ENCODE peak calls at places on chromosome 1, in eight cellular contexts. One of them, this sample, is unnamed.

GRCh38 chr1:37989381-37989930 is 366 bp downstream of the SF3A3 start:
- DNase-seq in left lung: peak
- DNase-seq in head of caudate nucleus: no peak
- DNase-seq in NCI-H69: peak
- DNase-seq in activated T-cell treated with anti-CD3 and anti-CD28 coated beads for 1 hour: peak
- DNase-seq in progenitor cell of endocrine pancreas: no peak
- DNase-seq in dermis blood vessel endothelial cell: peak
- DNase-seq in transverse colon: peak
- DNase-seq in this sample: peak

GRCh38 chr1:207172321-207172720 is 68.3 kb downstream of the C4BPA start:
- DNase-seq in left lung: no peak
- DNase-seq in head of caudate nucleus: no peak
- DNase-seq in NCI-H69: no peak
- DNase-seq in activated T-cell treated with anti-CD3 and anti-CD28 coated beads for 1 hour: no peak
- DNase-seq in progenitor cell of endocrine pancreas: no peak
- DNase-seq in dermis blood vessel endothelial cell: no peak
- DNase-seq in transverse colon: no peak
- DNase-seq in this sample: no peak

GRCh38 chr1:14996133-14997050 is 157.2 kb upstream of the TMEM51 start:
- DNase-seq in left lung: no peak
- DNase-seq in head of caudate nucleus: no peak
- DNase-seq in NCI-H69: no peak
- DNase-seq in activated T-cell treated with anti-CD3 and anti-CD28 coated beads for 1 hour: no peak
- DNase-seq in progenitor cell of endocrine pancreas: no peak
- DNase-seq in dermis blood vessel endothelial cell: no peak
- DNase-seq in transverse colon: no peak
- DNase-seq in this sample: peak

GRCh38 chr1:99756598-99756997 is 9.8 kb downstream of the FRRS1 start:
- DNase-seq in left lung: no peak
- DNase-seq in head of caudate nucleus: no peak
- DNase-seq in NCI-H69: no peak
- DNase-seq in activated T-cell treated with anti-CD3 and anti-CD28 coated beads for 1 hour: no peak
- DNase-seq in progenitor cell of endocrine pancreas: no peak
- DNase-seq in dermis blood vessel endothelial cell: no peak
- DNase-seq in transverse colon: no peak
- DNase-seq in this sample: no peak

GRCh38 chr1:232149302-232150201 is 480.4 kb downstream of the SIPA1L2 start:
- DNase-seq in left lung: no peak
- DNase-seq in head of caudate nucleus: no peak
- DNase-seq in NCI-H69: no peak
- DNase-seq in activated T-cell treated with anti-CD3 and anti-CD28 coated beads for 1 hour: no peak
- DNase-seq in progenitor cell of endocrine pancreas: no peak
- DNase-seq in dermis blood vessel endothelial cell: peak
- DNase-seq in transverse colon: no peak
- DNase-seq in this sample: no peak

GRCh38 chr1:93036672-93037071 is 42.4 kb upstream of the MTF2 start:
- DNase-seq in left lung: no peak
- DNase-seq in head of caudate nucleus: no peak
- DNase-seq in NCI-H69: no peak
- DNase-seq in activated T-cell treated with anti-CD3 and anti-CD28 coated beads for 1 hour: no peak
- DNase-seq in progenitor cell of endocrine pancreas: no peak
- DNase-seq in dermis blood vessel endothelial cell: no peak
- DNase-seq in transverse colon: no peak
- DNase-seq in this sample: no peak

GRCh38 chr1:29062157-29062942 is 61.4 kb downstream of the TMEM200B start:
- DNase-seq in left lung: no peak
- DNase-seq in head of caudate nucleus: no peak
- DNase-seq in NCI-H69: no peak
- DNase-seq in activated T-cell treated with anti-CD3 and anti-CD28 coated beads for 1 hour: no peak
- DNase-seq in progenitor cell of endocrine pancreas: no peak
- DNase-seq in dermis blood vessel endothelial cell: peak
- DNase-seq in transverse colon: no peak
- DNase-seq in this sample: no peak

GRCh38 chr1:2862441-2863148 is 61.1 kb upstream of the TTC34 start:
- DNase-seq in left lung: no peak
- DNase-seq in head of caudate nucleus: no peak
- DNase-seq in NCI-H69: no peak
- DNase-seq in activated T-cell treated with anti-CD3 and anti-CD28 coated beads for 1 hour: no peak
- DNase-seq in progenitor cell of endocrine pancreas: no peak
- DNase-seq in dermis blood vessel endothelial cell: no peak
- DNase-seq in transverse colon: no peak
- DNase-seq in this sample: no peak

GRCh38 chr1:110948038-110948810 is 15.5 kb downstream of the LRIF1 start:
- DNase-seq in left lung: no peak
- DNase-seq in head of caudate nucleus: no peak
- DNase-seq in NCI-H69: no peak
- DNase-seq in activated T-cell treated with anti-CD3 and anti-CD28 coated beads for 1 hour: no peak
- DNase-seq in progenitor cell of endocrine pancreas: no peak
- DNase-seq in dermis blood vessel endothelial cell: no peak
- DNase-seq in transverse colon: no peak
- DNase-seq in this sample: no peak

GRCh38 chr1:102103645-102104044 is 106.9 kb upstream of the OLFM3 start:
- DNase-seq in left lung: no peak
- DNase-seq in head of caudate nucleus: no peak
- DNase-seq in NCI-H69: no peak
- DNase-seq in activated T-cell treated with anti-CD3 and anti-CD28 coated beads for 1 hour: no peak
- DNase-seq in progenitor cell of endocrine pancreas: no peak
- DNase-seq in dermis blood vessel endothelial cell: no peak
- DNase-seq in transverse colon: no peak
- DNase-seq in this sample: no peak

GRCh38 chr1:64952055-64952699 is 14.2 kb downstream of the JAK1 start:
- DNase-seq in left lung: no peak
- DNase-seq in head of caudate nucleus: no peak
- DNase-seq in NCI-H69: no peak
- DNase-seq in activated T-cell treated with anti-CD3 and anti-CD28 coated beads for 1 hour: no peak
- DNase-seq in progenitor cell of endocrine pancreas: no peak
- DNase-seq in dermis blood vessel endothelial cell: no peak
- DNase-seq in transverse colon: no peak
- DNase-seq in this sample: no peak

GRCh38 chr1:91784616-91785015 is 101.3 kb downstream of the TGFBR3 start:
- DNase-seq in left lung: no peak
- DNase-seq in head of caudate nucleus: no peak
- DNase-seq in NCI-H69: no peak
- DNase-seq in activated T-cell treated with anti-CD3 and anti-CD28 coated beads for 1 hour: no peak
- DNase-seq in progenitor cell of endocrine pancreas: no peak
- DNase-seq in dermis blood vessel endothelial cell: peak
- DNase-seq in transverse colon: no peak
- DNase-seq in this sample: no peak

GRCh38 chr1:175320804-175321203 is 128.2 kb upstream of the KIAA0040 start:
- DNase-seq in left lung: no peak
- DNase-seq in head of caudate nucleus: no peak
- DNase-seq in NCI-H69: no peak
- DNase-seq in activated T-cell treated with anti-CD3 and anti-CD28 coated beads for 1 hour: no peak
- DNase-seq in progenitor cell of endocrine pancreas: no peak
- DNase-seq in dermis blood vessel endothelial cell: no peak
- DNase-seq in transverse colon: no peak
- DNase-seq in this sample: no peak

GRCh38 chr1:63322944-63323865 is 838 bp downstream of the FOXD3 start:
- DNase-seq in left lung: no peak
- DNase-seq in head of caudate nucleus: no peak
- DNase-seq in NCI-H69: peak
- DNase-seq in activated T-cell treated with anti-CD3 and anti-CD28 coated beads for 1 hour: no peak
- DNase-seq in progenitor cell of endocrine pancreas: peak
- DNase-seq in dermis blood vessel endothelial cell: peak
- DNase-seq in transverse colon: peak
- DNase-seq in this sample: peak

GRCh38 chr1:54995835-54996234 is 2.9 kb upstream of the BSND start:
- DNase-seq in left lung: no peak
- DNase-seq in head of caudate nucleus: no peak
- DNase-seq in NCI-H69: no peak
- DNase-seq in activated T-cell treated with anti-CD3 and anti-CD28 coated beads for 1 hour: no peak
- DNase-seq in progenitor cell of endocrine pancreas: no peak
- DNase-seq in dermis blood vessel endothelial cell: no peak
- DNase-seq in transverse colon: no peak
- DNase-seq in this sample: no peak

GRCh38 chr1:52288286-52288685 is 77.7 kb downstream of the CC2D1B start:
- DNase-seq in left lung: no peak
- DNase-seq in head of caudate nucleus: no peak
- DNase-seq in NCI-H69: no peak
- DNase-seq in activated T-cell treated with anti-CD3 and anti-CD28 coated beads for 1 hour: no peak
- DNase-seq in progenitor cell of endocrine pancreas: no peak
- DNase-seq in dermis blood vessel endothelial cell: no peak
- DNase-seq in transverse colon: no peak
- DNase-seq in this sample: no peak

GRCh38 chr1:184905601-184906322 is 68.5 kb downstream of the NIBAN1 start:
- DNase-seq in left lung: no peak
- DNase-seq in head of caudate nucleus: no peak
- DNase-seq in NCI-H69: peak
- DNase-seq in activated T-cell treated with anti-CD3 and anti-CD28 coated beads for 1 hour: no peak
- DNase-seq in progenitor cell of endocrine pancreas: no peak
- DNase-seq in dermis blood vessel endothelial cell: no peak
- DNase-seq in transverse colon: peak
- DNase-seq in this sample: no peak

GRCh38 chr1:18637553-18637960 is 6.9 kb downstream of the PAX7 start:
- DNase-seq in left lung: no peak
- DNase-seq in head of caudate nucleus: no peak
- DNase-seq in NCI-H69: no peak
- DNase-seq in activated T-cell treated with anti-CD3 and anti-CD28 coated beads for 1 hour: no peak
- DNase-seq in progenitor cell of endocrine pancreas: no peak
- DNase-seq in dermis blood vessel endothelial cell: no peak
- DNase-seq in transverse colon: no peak
- DNase-seq in this sample: no peak

GRCh38 chr1:234926574-234927311 is 201.9 kb downstream of the TOMM20 start:
- DNase-seq in left lung: no peak
- DNase-seq in head of caudate nucleus: no peak
- DNase-seq in NCI-H69: peak
- DNase-seq in activated T-cell treated with anti-CD3 and anti-CD28 coated beads for 1 hour: no peak
- DNase-seq in progenitor cell of endocrine pancreas: no peak
- DNase-seq in dermis blood vessel endothelial cell: peak
- DNase-seq in transverse colon: no peak
- DNase-seq in this sample: no peak

GRCh38 chr1:199684686-199685273 is 342.7 kb upstream of the NR5A2 start:
- DNase-seq in left lung: no peak
- DNase-seq in head of caudate nucleus: no peak
- DNase-seq in NCI-H69: peak
- DNase-seq in activated T-cell treated with anti-CD3 and anti-CD28 coated beads for 1 hour: no peak
- DNase-seq in progenitor cell of endocrine pancreas: no peak
- DNase-seq in dermis blood vessel endothelial cell: peak
- DNase-seq in transverse colon: peak
- DNase-seq in this sample: peak

GRCh38 chr1:206944703-206945102 is 1.6 kb downstream of the PIGR start:
- DNase-seq in left lung: no peak
- DNase-seq in head of caudate nucleus: no peak
- DNase-seq in NCI-H69: no peak
- DNase-seq in activated T-cell treated with anti-CD3 and anti-CD28 coated beads for 1 hour: no peak
- DNase-seq in progenitor cell of endocrine pancreas: no peak
- DNase-seq in dermis blood vessel endothelial cell: no peak
- DNase-seq in transverse colon: no peak
- DNase-seq in this sample: no peak

GRCh38 chr1:152623203-152623844 is 421 bp upstream of the LCE3A start:
- DNase-seq in left lung: no peak
- DNase-seq in head of caudate nucleus: no peak
- DNase-seq in NCI-H69: peak
- DNase-seq in activated T-cell treated with anti-CD3 and anti-CD28 coated beads for 1 hour: no peak
- DNase-seq in progenitor cell of endocrine pancreas: no peak
- DNase-seq in dermis blood vessel endothelial cell: no peak
- DNase-seq in transverse colon: no peak
- DNase-seq in this sample: no peak

GRCh38 chr1:218867941-218868656 is 305.6 kb upstream of the LYPLAL1 start:
- DNase-seq in left lung: no peak
- DNase-seq in head of caudate nucleus: no peak
- DNase-seq in NCI-H69: no peak
- DNase-seq in activated T-cell treated with anti-CD3 and anti-CD28 coated beads for 1 hour: no peak
- DNase-seq in progenitor cell of endocrine pancreas: no peak
- DNase-seq in dermis blood vessel endothelial cell: no peak
- DNase-seq in transverse colon: no peak
- DNase-seq in this sample: no peak

GRCh38 chr1:43541721-43542401 is 11.2 kb downstream of the PTPRF start:
- DNase-seq in left lung: peak
- DNase-seq in head of caudate nucleus: peak
- DNase-seq in NCI-H69: no peak
- DNase-seq in activated T-cell treated with anti-CD3 and anti-CD28 coated beads for 1 hour: no peak
- DNase-seq in progenitor cell of endocrine pancreas: no peak
- DNase-seq in dermis blood vessel endothelial cell: no peak
- DNase-seq in transverse colon: peak
- DNase-seq in this sample: no peak